ENCODE peak calls at places on chromosomes 12 and 14, in seven cellular contexts. One of them, this sample, is unnamed.

GRCh38 chr14:39091716-39092115 is 11.3 kb downstream of the SEC23A start:
- DNase-seq in HCT116: no peak
- DNase-seq in ascending aorta: no peak
- DNase-seq in mammary epithelial cell: no peak
- DNase-seq in lower lobe of right lung: no peak
- DNase-seq in GM23338: no peak
- DNase-seq in colonic mucosa: no peak
- DNase-seq in this sample: no peak

GRCh38 chr14:26765768-26766550 is 168.1 kb upstream of the NOVA1 start:
- DNase-seq in HCT116: no peak
- DNase-seq in ascending aorta: no peak
- DNase-seq in mammary epithelial cell: no peak
- DNase-seq in lower lobe of right lung: no peak
- DNase-seq in GM23338: no peak
- DNase-seq in colonic mucosa: peak; percentile 30
- DNase-seq in this sample: no peak

GRCh38 chr12:84922721-84923120 is 10.1 kb upstream of the SLC6A15 start:
- DNase-seq in HCT116: no peak
- DNase-seq in ascending aorta: no peak
- DNase-seq in mammary epithelial cell: peak; percentile 79
- DNase-seq in lower lobe of right lung: no peak
- DNase-seq in GM23338: no peak
- DNase-seq in colonic mucosa: no peak
- DNase-seq in this sample: no peak

GRCh38 chr14:65069874-65070709 is 32.2 kb downstream of the MAX start:
- DNase-seq in HCT116: no peak
- DNase-seq in ascending aorta: no peak
- DNase-seq in mammary epithelial cell: no peak
- DNase-seq in lower lobe of right lung: peak; percentile 69
- DNase-seq in GM23338: no peak
- DNase-seq in colonic mucosa: peak; percentile 92
- DNase-seq in this sample: no peak

GRCh38 chr12:109020750-109021380 is at the start of gene SVOP:
- DNase-seq in HCT116: peak; percentile 29
- DNase-seq in ascending aorta: peak; percentile 70
- DNase-seq in mammary epithelial cell: peak; percentile 65
- DNase-seq in lower lobe of right lung: peak; percentile 79
- DNase-seq in GM23338: peak; percentile 95
- DNase-seq in colonic mucosa: peak; percentile 70
- DNase-seq in this sample: no peak

GRCh38 chr14:23086565-23086964 is 8.4 kb downstream of the ACIN1 start:
- DNase-seq in HCT116: no peak
- DNase-seq in ascending aorta: no peak
- DNase-seq in mammary epithelial cell: no peak
- DNase-seq in lower lobe of right lung: no peak
- DNase-seq in GM23338: no peak
- DNase-seq in colonic mucosa: no peak
- DNase-seq in this sample: no peak

GRCh38 chr12:99983721-99984258 is 946 bp downstream of the ANKS1B start:
- DNase-seq in HCT116: no peak
- DNase-seq in ascending aorta: no peak
- DNase-seq in mammary epithelial cell: no peak
- DNase-seq in lower lobe of right lung: no peak
- DNase-seq in GM23338: no peak
- DNase-seq in colonic mucosa: no peak
- DNase-seq in this sample: no peak

GRCh38 chr12:90235642-90236041 is 527.0 kb upstream of the ATP2B1 start:
- DNase-seq in HCT116: no peak
- DNase-seq in ascending aorta: no peak
- DNase-seq in mammary epithelial cell: peak; percentile 97
- DNase-seq in lower lobe of right lung: no peak
- DNase-seq in GM23338: no peak
- DNase-seq in colonic mucosa: no peak
- DNase-seq in this sample: no peak

GRCh38 chr12:71626768-71627167 is 36.9 kb downstream of the ZFC3H1 start:
- DNase-seq in HCT116: no peak
- DNase-seq in ascending aorta: no peak
- DNase-seq in mammary epithelial cell: peak; percentile 55
- DNase-seq in lower lobe of right lung: no peak
- DNase-seq in GM23338: no peak
- DNase-seq in colonic mucosa: no peak
- DNase-seq in this sample: no peak

GRCh38 chr12:112907415-112908157 is 824 bp downstream of the OAS1 start:
- DNase-seq in HCT116: no peak
- DNase-seq in ascending aorta: no peak
- DNase-seq in mammary epithelial cell: no peak
- DNase-seq in lower lobe of right lung: no peak
- DNase-seq in GM23338: no peak
- DNase-seq in colonic mucosa: peak; percentile 39
- DNase-seq in this sample: no peak

DNA sequence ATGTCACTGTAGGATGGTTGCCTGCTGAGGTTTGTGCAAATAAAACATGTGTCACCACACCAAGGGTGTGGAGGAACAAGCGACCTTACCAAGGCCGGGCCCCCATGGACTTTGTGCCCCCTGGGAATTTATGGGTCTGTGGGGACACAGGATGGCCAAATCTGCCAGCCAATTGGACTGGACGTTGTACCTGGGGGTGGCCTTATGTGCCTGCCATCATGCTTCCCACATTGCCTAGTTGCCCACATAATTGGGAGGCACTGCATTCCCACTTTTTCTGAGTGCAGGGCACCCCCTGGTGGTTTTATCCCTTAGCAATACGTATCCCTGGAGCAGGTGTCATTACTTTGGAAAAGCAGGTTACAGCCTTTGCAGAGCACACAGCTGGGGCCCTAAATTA is 92.6 kb upstream of the TMPO start:
- DNase-seq in HCT116: no peak
- DNase-seq in ascending aorta: no peak
- DNase-seq in mammary epithelial cell: peak; percentile 20
- DNase-seq in lower lobe of right lung: no peak
- DNase-seq in GM23338: peak; percentile 83
- DNase-seq in colonic mucosa: peak; percentile 82
- DNase-seq in this sample: no peak
- TF ChIP-seq CTCF in HCT116: peak; percentile 53
- TF ChIP-seq CTCF in ascending aorta: no peak
- TF ChIP-seq CTCF in mammary epithelial cell: peak; percentile 50
- TF ChIP-seq CTCF in lower lobe of right lung: no peak
- TF ChIP-seq CTCF in GM23338: peak; percentile 88
- TF ChIP-seq CTCF in colonic mucosa: peak; percentile 21
- TF ChIP-seq CTCF in this sample: no peak

GRCh38 chr14:30921305-30921704 is 46.9 kb downstream of the COCH start:
- DNase-seq in HCT116: no peak
- DNase-seq in ascending aorta: no peak
- DNase-seq in mammary epithelial cell: no peak
- DNase-seq in lower lobe of right lung: no peak
- DNase-seq in GM23338: no peak
- DNase-seq in colonic mucosa: no peak
- DNase-seq in this sample: no peak
- H3K4me3 ChIP-seq in HCT116: no peak overlapping the region
- H3K4me3 ChIP-seq in ascending aorta: no peak overlapping the region
- H3K4me3 ChIP-seq in mammary epithelial cell: no peak overlapping the region
- H3K4me3 ChIP-seq in lower lobe of right lung: no peak overlapping the region
- H3K4me3 ChIP-seq in GM23338: no peak overlapping the region
- H3K4me3 ChIP-seq in colonic mucosa: no peak overlapping the region
- H3K4me3 ChIP-seq in this sample: no peak overlapping the region

GRCh38 chr12:132066345-132066685 is 77.8 kb downstream of the DDX51 start:
- DNase-seq in HCT116: no peak
- DNase-seq in ascending aorta: no peak
- DNase-seq in mammary epithelial cell: no peak
- DNase-seq in lower lobe of right lung: no peak
- DNase-seq in GM23338: no peak
- DNase-seq in colonic mucosa: no peak
- DNase-seq in this sample: no peak
- H3K27ac ChIP-seq in HCT116: no peak overlapping the region
- H3K27ac ChIP-seq in ascending aorta: no peak overlapping the region
- H3K27ac ChIP-seq in mammary epithelial cell: no peak overlapping the region
- H3K27ac ChIP-seq in lower lobe of right lung: no peak overlapping the region
- H3K27ac ChIP-seq in GM23338: no peak overlapping the region
- H3K27ac ChIP-seq in colonic mucosa: no peak overlapping the region
- H3K27ac ChIP-seq in this sample: no peak overlapping the region

GRCh38 chr12:121060149-121061001 is 21.3 kb upstream of the OASL start:
- DNase-seq in HCT116: peak; percentile 67
- DNase-seq in ascending aorta: no peak
- DNase-seq in mammary epithelial cell: no peak
- DNase-seq in lower lobe of right lung: peak; percentile 57
- DNase-seq in GM23338: peak; percentile 96
- DNase-seq in colonic mucosa: peak; percentile 29
- DNase-seq in this sample: no peak

GRCh38 chr12:121062391-121063045 is 23.5 kb upstream of the OASL start:
- DNase-seq in HCT116: no peak
- DNase-seq in ascending aorta: no peak
- DNase-seq in mammary epithelial cell: no peak
- DNase-seq in lower lobe of right lung: no peak
- DNase-seq in GM23338: no peak
- DNase-seq in colonic mucosa: peak; percentile 9
- DNase-seq in this sample: no peak

GRCh38 chr12:121064116-121064515 is 25.1 kb upstream of the OASL start:
- DNase-seq in HCT116: no peak
- DNase-seq in ascending aorta: no peak
- DNase-seq in mammary epithelial cell: no peak
- DNase-seq in lower lobe of right lung: no peak
- DNase-seq in GM23338: no peak
- DNase-seq in colonic mucosa: peak; percentile 2
- DNase-seq in this sample: no peak

GRCh38 chr12:121059031-121059898 is 20.2 kb upstream of the OASL start:
- DNase-seq in HCT116: no peak
- DNase-seq in ascending aorta: no peak
- DNase-seq in mammary epithelial cell: no peak
- DNase-seq in lower lobe of right lung: no peak
- DNase-seq in GM23338: no peak
- DNase-seq in colonic mucosa: peak; percentile 15
- DNase-seq in this sample: no peak

DNA sequence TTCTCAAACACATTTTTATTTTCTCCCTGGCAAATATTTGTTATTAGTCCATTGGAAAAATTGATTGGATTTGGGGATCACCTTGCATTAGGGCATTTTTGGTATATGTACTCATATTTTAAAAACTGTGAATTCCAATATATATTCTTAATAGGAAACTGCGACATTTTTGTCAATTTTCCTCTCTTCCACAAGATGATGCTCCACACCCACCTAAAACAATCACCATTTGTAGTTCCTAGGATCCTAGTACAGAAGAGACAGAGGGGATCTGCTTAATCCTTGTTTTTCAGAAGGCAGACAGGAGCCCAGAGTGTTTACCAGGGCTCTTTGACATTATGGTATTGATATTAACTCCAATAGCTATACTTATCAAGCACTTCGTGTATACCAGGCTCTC is 22.8 kb upstream of the OASL start:
- DNase-seq in HCT116: peak; percentile 10
- DNase-seq in ascending aorta: no peak
- DNase-seq in mammary epithelial cell: no peak
- DNase-seq in lower lobe of right lung: no peak
- DNase-seq in GM23338: no peak
- DNase-seq in colonic mucosa: no peak
- DNase-seq in this sample: no peak
- TF ChIP-seq CTCF in HCT116: peak; percentile 72
- TF ChIP-seq CTCF in ascending aorta: no peak
- TF ChIP-seq CTCF in mammary epithelial cell: peak; percentile 36
- TF ChIP-seq CTCF in lower lobe of right lung: no peak
- TF ChIP-seq CTCF in GM23338: peak; percentile 33
- TF ChIP-seq CTCF in colonic mucosa: no peak
- TF ChIP-seq CTCF in this sample: no peak

GRCh38 chr12:76777765-76778216 is 13.9 kb downstream of the ZDHHC17 start:
- DNase-seq in HCT116: no peak
- DNase-seq in ascending aorta: no peak
- DNase-seq in mammary epithelial cell: no peak
- DNase-seq in lower lobe of right lung: no peak
- DNase-seq in GM23338: peak; percentile 7
- DNase-seq in colonic mucosa: no peak
- DNase-seq in this sample: no peak
- H3K4me3 ChIP-seq in HCT116: no peak overlapping the region
- H3K4me3 ChIP-seq in ascending aorta: no peak overlapping the region
- H3K4me3 ChIP-seq in mammary epithelial cell: no peak overlapping the region
- H3K4me3 ChIP-seq in lower lobe of right lung: no peak overlapping the region
- H3K4me3 ChIP-seq in GM23338: no peak overlapping the region
- H3K4me3 ChIP-seq in colonic mucosa: no peak overlapping the region
- H3K4me3 ChIP-seq in this sample: no peak overlapping the region

GRCh38 chr12:55624056-55624455 is 12.6 kb upstream of the OR10P1 start:
- DNase-seq in HCT116: no peak
- DNase-seq in ascending aorta: no peak
- DNase-seq in mammary epithelial cell: peak; percentile 83
- DNase-seq in lower lobe of right lung: no peak
- DNase-seq in GM23338: no peak
- DNase-seq in colonic mucosa: no peak
- DNase-seq in this sample: no peak

GRCh38 chr12:55614764-55615163 is 21.9 kb upstream of the OR10P1 start:
- DNase-seq in HCT116: no peak
- DNase-seq in ascending aorta: no peak
- DNase-seq in mammary epithelial cell: no peak
- DNase-seq in lower lobe of right lung: no peak
- DNase-seq in GM23338: no peak
- DNase-seq in colonic mucosa: no peak
- DNase-seq in this sample: no peak

DNA sequence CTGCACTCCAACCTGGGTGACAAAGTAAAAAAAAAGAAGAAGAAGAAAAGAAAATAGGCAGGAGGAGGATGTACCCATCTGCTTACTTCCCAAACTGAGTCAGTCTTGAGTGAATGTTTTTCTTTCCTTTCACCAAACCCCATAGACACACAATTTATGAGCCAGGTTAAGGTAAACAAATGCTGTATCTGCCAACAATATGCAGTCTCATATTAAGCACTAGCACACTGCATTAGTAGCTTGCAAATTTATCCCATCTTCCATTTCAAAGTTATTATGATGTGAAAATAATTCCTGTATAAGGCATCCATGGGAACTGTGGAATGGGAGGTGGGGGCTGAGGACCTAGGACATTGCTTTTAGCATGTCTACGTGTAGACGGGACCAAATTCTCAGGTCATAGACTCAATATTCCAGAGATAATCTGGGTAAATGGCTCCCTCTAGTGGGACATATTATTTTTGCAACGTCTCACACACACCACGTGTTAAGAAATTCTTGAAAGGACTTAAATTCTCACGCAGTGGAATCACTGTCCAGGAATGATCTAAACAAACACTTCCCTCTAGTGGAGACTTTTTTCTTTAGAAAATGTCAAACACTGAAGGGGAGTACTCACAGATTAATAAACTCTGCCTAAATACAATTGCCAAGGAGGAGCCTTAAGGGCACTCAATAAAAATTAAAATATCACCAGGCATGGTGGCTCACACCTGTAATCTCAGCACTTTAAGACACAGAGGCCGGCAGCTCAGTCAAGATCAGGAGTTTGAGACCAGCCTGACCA is 17.1 kb upstream of the OR10P1 start:
- DNase-seq in HCT116: peak; percentile 91
- DNase-seq in ascending aorta: no peak
- DNase-seq in mammary epithelial cell: peak; percentile 83
- DNase-seq in lower lobe of right lung: no peak
- DNase-seq in GM23338: peak; percentile 98
- DNase-seq in colonic mucosa: peak; percentile 72
- DNase-seq in this sample: no peak
- H3K27ac ChIP-seq in HCT116: no peak overlapping the region
- H3K27ac ChIP-seq in ascending aorta: no peak overlapping the region
- H3K27ac ChIP-seq in mammary epithelial cell: no peak overlapping the region
- H3K27ac ChIP-seq in lower lobe of right lung: no peak overlapping the region
- H3K27ac ChIP-seq in GM23338: no peak overlapping the region
- H3K27ac ChIP-seq in colonic mucosa: no peak overlapping the region
- H3K27ac ChIP-seq in this sample: no peak overlapping the region

GRCh38 chr12:104177663-104178501 is 37.7 kb upstream of the TXNRD1 start:
- DNase-seq in HCT116: peak; percentile 33
- DNase-seq in ascending aorta: peak; percentile 92
- DNase-seq in mammary epithelial cell: peak; percentile 88
- DNase-seq in lower lobe of right lung: peak; percentile 53
- DNase-seq in GM23338: no peak
- DNase-seq in colonic mucosa: peak; percentile 49
- DNase-seq in this sample: peak; percentile 91
- TF ChIP-seq CTCF in HCT116: peak; percentile 19
- TF ChIP-seq CTCF in ascending aorta: no peak
- TF ChIP-seq CTCF in mammary epithelial cell: peak; percentile 61
- TF ChIP-seq CTCF in lower lobe of right lung: peak; percentile 26
- TF ChIP-seq CTCF in GM23338: peak; percentile 33
- TF ChIP-seq CTCF in colonic mucosa: no peak
- TF ChIP-seq CTCF in this sample: no peak

This sample was measured in coronary artery.